ENCODE peak calls at places on chromosomes 4 and X, in eight cellular contexts. W is astrocyte of the hippocampus; B is GM04504; V is cerebellar cortex; Z is nephron progenitor cell; L is activated T-cell treated with anti-CD3 and anti-CD28 coated beads, Interleukin-2, amount 50 U/mL, for 48 hours; O is iris pigment epithelial cell; I is skeletal muscle cell. N is an unnamed sample.

GRCh38 chrX:34467437-34467836 is 189.6 kb downstream of the TMEM47 start:
- DNase-seq in L (no peak), B (no peak), O (no peak), Z (no peak), W (no peak), V (no peak), I (no peak), N (no peak)

GRCh38 chr4:37762294-37763163 is 64.0 kb upstream of the PGM2 start:
- DNase-seq in Z (no peak), W (peak), O (peak), I (no peak), B (no peak), L (no peak), V (no peak), N (peak)

GRCh38 chrX:50770702-50771101 is 43.3 kb downstream of the SHROOM4 start:
- DNase-seq in O (peak), V (no peak), B (no peak), Z (no peak), I (no peak), L (no peak), W (peak), N (peak)

GRCh38 chrX:73239242-73239641 is 24.6 kb upstream of the NAP1L2 start:
- DNase-seq in I (no peak), B (no peak), Z (peak), W (no peak), L (no peak), O (no peak), V (no peak), N (no peak)

GRCh38 chr4:52873861-52874343 is 11.8 kb downstream of the RASL11B start:
- DNase-seq in B (no peak), O (peak), V (peak), Z (no peak), I (no peak), W (peak), L (no peak), N (peak)

GRCh38 chr4:89283226-89283974 is 24.2 kb downstream of the GPRIN3 start:
- DNase-seq in B (no peak), L (no peak), V (no peak), O (peak), Z (no peak), W (peak), I (peak), N (peak)

GRCh38 chr4:2901186-2901585 is 57.5 kb downstream of the ADD1 start:
- DNase-seq in W (no peak), I (no peak), B (no peak), O (no peak), Z (no peak), V (no peak), L (no peak), N (no peak)

GRCh38 chr4:54727346-54727745 is 69.6 kb downstream of the KIT start:
- DNase-seq in Z (no peak), L (no peak), B (no peak), I (no peak), W (no peak), V (no peak), O (no peak), N (no peak)

GRCh38 chrX:97481228-97481627 is 597.5 kb downstream of the RPA4 start:
- DNase-seq in O (no peak), L (no peak), W (no peak), Z (no peak), V (no peak), I (no peak), B (no peak), N (no peak)

GRCh38 chrX:49071877-49072711 is 1.7 kb downstream of the PRAF2 start:
- DNase-seq in Z (no peak), L (no peak), W (peak), I (peak), V (peak), O (peak), B (no peak), N (peak)

GRCh38 chr4:1090036-1090435 is 23.3 kb downstream of the RNF212 start:
- DNase-seq in V (no peak), Z (no peak), I (no peak), O (no peak), W (no peak), B (no peak), L (no peak), N (no peak)

GRCh38 chr4:159946983-159947645 is 844.2 kb downstream of the RAPGEF2 start:
- DNase-seq in I (peak), B (peak), L (no peak), Z (no peak), O (peak), V (peak), W (peak), N (peak)

GRCh38 chr4:73617256-73617655 is 3.0 kb downstream of the RASSF6 start:
- DNase-seq in Z (no peak), L (no peak), W (peak), B (no peak), I (no peak), O (no peak), V (no peak), N (peak)

GRCh38 chr4:150379454-150379853 is 202.5 kb upstream of the MAB21L2 start:
- DNase-seq in Z (no peak), I (no peak), O (peak), B (no peak), V (no peak), L (no peak), W (no peak), N (peak)

GRCh38 chrX:47358387-47359065 is 11.9 kb upstream of the ZNF157 start:
- DNase-seq in B (no peak), L (no peak), V (no peak), W (no peak), I (no peak), O (peak), Z (no peak), N (peak)

GRCh38 chr4:122746485-122746965 is 14.0 kb downstream of the BBS12 start:
- DNase-seq in L (no peak), I (no peak), Z (no peak), B (no peak), O (peak), V (no peak), W (no peak), N (peak)

GRCh38 chrX:108199041-108199440 is 107.5 kb downstream of the ATG4A start:
- DNase-seq in W (no peak), I (no peak), V (no peak), L (no peak), Z (no peak), O (no peak), B (no peak), N (no peak)

N was measured in kidney tubule cell.